ENCODE peak calls at places on chromosome 2, in ten cellular contexts. U is SJSA1; W is upper lobe of right lung; D is neural progenitor cell; Q is amygdala; A is activated CD8-positive, alpha-beta memory T cell treated with anti-CD3 and anti-CD28 coated beads for 48 hours; O is HuH-7; S is amniotic stem cell; G is HCT116; M is AG09319. E is an unnamed sample.

GRCh38 chr2:52919668-52920067 is 847.9 kb upstream of the CHAC2 start:
- DNase-seq in U (no peak), W (no peak), D (no peak), Q (no peak), A (no peak), O (no peak), S (no peak), G (no peak), M (no peak), E (no peak)

GRCh38 chr2:41720702-41721344 is 327.0 kb upstream of the PKDCC start:
- DNase-seq in U (peak), W (no peak), D (no peak), Q (no peak), A (no peak), O (no peak), S (no peak), G (no peak), M (no peak), E (no peak)

GRCh38 chr2:151907286-151907932 is 79.2 kb upstream of the ARL5A start:
- DNase-seq in U (no peak), W (no peak), D (no peak), Q (no peak), A (no peak), O (no peak), S (no peak), G (no peak), M (no peak), E (no peak)

GRCh38 chr2:73074110-73075069 is 2.9 kb upstream of the SFXN5 start:
- DNase-seq in U (no peak), W (no peak), D (no peak), Q (no peak), A (no peak), O (no peak), S (no peak), G (no peak), M (no peak), E (no peak)

GRCh38 chr2:138124521-138124920 is 160.2 kb downstream of the HNMT start:
- DNase-seq in U (no peak), W (no peak), D (no peak), Q (no peak), A (no peak), O (no peak), S (no peak), G (no peak), M (no peak), E (no peak)

GRCh38 chr2:84314901-84315330 is 144.2 kb downstream of the SUCLG1 start:
- DNase-seq in U (peak), W (peak), D (peak), Q (peak), A (peak), O (peak), S (peak), G (peak), M (peak), E (no peak)

GRCh38 chr2:25799301-25799700 is 79.0 kb downstream of the ASXL2 start:
- DNase-seq in U (no peak), W (no peak), D (no peak), Q (no peak), A (no peak), O (no peak), S (no peak), G (no peak), M (no peak), E (no peak)

GRCh38 chr2:70525032-70525431 is 28.6 kb downstream of the TGFA start:
- DNase-seq in U (no peak), W (no peak), D (no peak), Q (no peak), A (no peak), O (no peak), S (no peak), G (peak), M (no peak), E (no peak)

GRCh38 chr2:213227458-213227857 is 56.8 kb upstream of the SPAG16 start:
- DNase-seq in U (no peak), W (no peak), D (no peak), Q (no peak), A (no peak), O (no peak), S (no peak), G (no peak), M (peak), E (no peak)

GRCh38 chr2:170271340-170271739 is 93.4 kb downstream of the MYO3B start:
- DNase-seq in U (no peak), W (no peak), D (no peak), Q (no peak), A (no peak), O (no peak), S (no peak), G (no peak), M (no peak), E (no peak)

GRCh38 chr2:66571873-66572272 is 136.9 kb downstream of the MEIS1 start:
- DNase-seq in U (no peak), W (no peak), D (peak), Q (no peak), A (no peak), O (no peak), S (no peak), G (no peak), M (no peak), E (no peak)

GRCh38 chr2:161486111-161486510 is 70.0 kb downstream of the TBR1 start:
- DNase-seq in U (no peak), W (no peak), D (no peak), Q (no peak), A (no peak), O (no peak), S (no peak), G (no peak), M (no peak), E (peak)